ENCODE peak calls at places on chromosomes 5 and 9, in five cellular contexts. B is ovary, X is suprapubic skin, E is A549, Y is HepG2. U is an unnamed sample.

GRCh38 chr5:73213566-73213998 is 40.6 kb downstream of the TMEM174 start:
- DNase-seq in B (no peak), X (no peak), E (no peak), Y (no peak), U (no peak)

GRCh38 chr9:93098236-93098946 is 2.4 kb downstream of the CARD19 start:
- DNase-seq in B (peak), X (peak), E (peak), Y (peak), U (peak)

GRCh38 chr9:2727966-2728613 is 10.8 kb downstream of the KCNV2 start:
- DNase-seq in B (peak), X (no peak), E (no peak), Y (peak), U (no peak)

GRCh38 chr5:74766348-74766886 is 500 bp downstream of the GFM2 start:
- DNase-seq in B (no peak), X (no peak), E (peak), Y (peak), U (no peak)

GRCh38 chr9:96413312-96414221 is 4.6 kb downstream of the ZNF367 start:
- DNase-seq in B (no peak), X (no peak), E (no peak), Y (no peak), U (no peak)

GRCh38 chr5:1133510-1134255 is 21.8 kb upstream of the SLC12A7 start:
- DNase-seq in B (no peak), X (no peak), E (no peak), Y (no peak), U (no peak)

GRCh38 chr5:177362871-177363507 is 5.3 kb downstream of the RGS14 start:
- DNase-seq in B (peak), X (no peak), E (peak), Y (no peak), U (peak)

GRCh38 chr9:12847591-12847990 is 72.8 kb downstream of the LURAP1L start:
- DNase-seq in B (no peak), X (no peak), E (no peak), Y (no peak), U (no peak)

GRCh38 chr9:129777769-129778130 is 24.9 kb upstream of the PTGES start:
- DNase-seq in B (no peak), X (no peak), E (no peak), Y (no peak), U (no peak)

DNA sequence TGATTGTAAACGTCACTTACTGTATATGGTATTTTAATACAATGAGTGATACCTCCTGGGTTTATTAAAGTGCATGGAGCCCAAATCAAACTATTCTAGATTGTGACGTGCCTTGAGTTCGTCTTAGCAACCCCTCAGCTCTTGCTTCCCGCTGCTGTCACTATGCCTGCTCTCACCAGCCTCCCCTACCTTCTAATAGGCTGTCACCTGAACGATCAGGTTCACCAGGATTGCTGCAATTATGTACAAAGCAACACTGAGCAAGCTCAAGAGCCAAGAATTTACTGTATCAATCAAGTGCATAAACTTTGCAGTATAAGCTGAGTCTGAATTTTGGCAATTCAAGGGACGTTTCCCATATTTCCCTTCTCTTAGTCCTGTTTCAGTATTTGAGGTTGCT is 3.0 kb downstream of the LECT2 start:
- DNase-seq in B (no peak), X (no peak), E (no peak), Y (no peak), U (no peak)
- TF ChIP-seq EP300 in B (no peak), X (no peak), E (no peak), Y (no peak), U (no peak)

GRCh38 chr5:96825243-96825642 is 17.5 kb upstream of the ERAP1 start:
- DNase-seq in B (no peak), X (no peak), E (no peak), Y (no peak), U (no peak)
- TF ChIP-seq POLR2A in B (no peak), X (no peak), E (no peak), Y (no peak), U (no peak)

GRCh38 chr5:59180515-59180914 is 597.6 kb downstream of the RAB3C start:
- DNase-seq in B (no peak), X (no peak), E (no peak), Y (no peak), U (no peak)
- TF ChIP-seq EP300 in B (no peak), X (no peak), E (no peak), Y (no peak), U (no peak)

GRCh38 chr9:35517136-35517535 is 27.2 kb downstream of the RUSC2 start:
- DNase-seq in B (no peak), X (no peak), E (no peak), Y (peak), U (no peak)

GRCh38 chr9:35519697-35520403 is 29.9 kb downstream of the RUSC2 start:
- DNase-seq in B (no peak), X (no peak), E (no peak), Y (no peak), U (no peak)

GRCh38 chr9:35518981-35519679 is 29.2 kb downstream of the RUSC2 start:
- DNase-seq in B (no peak), X (no peak), E (no peak), Y (no peak), U (no peak)

GRCh38 chr9:35517552-35518211 is 27.8 kb downstream of the RUSC2 start:
- DNase-seq in B (no peak), X (no peak), E (no peak), Y (no peak), U (no peak)

DNA sequence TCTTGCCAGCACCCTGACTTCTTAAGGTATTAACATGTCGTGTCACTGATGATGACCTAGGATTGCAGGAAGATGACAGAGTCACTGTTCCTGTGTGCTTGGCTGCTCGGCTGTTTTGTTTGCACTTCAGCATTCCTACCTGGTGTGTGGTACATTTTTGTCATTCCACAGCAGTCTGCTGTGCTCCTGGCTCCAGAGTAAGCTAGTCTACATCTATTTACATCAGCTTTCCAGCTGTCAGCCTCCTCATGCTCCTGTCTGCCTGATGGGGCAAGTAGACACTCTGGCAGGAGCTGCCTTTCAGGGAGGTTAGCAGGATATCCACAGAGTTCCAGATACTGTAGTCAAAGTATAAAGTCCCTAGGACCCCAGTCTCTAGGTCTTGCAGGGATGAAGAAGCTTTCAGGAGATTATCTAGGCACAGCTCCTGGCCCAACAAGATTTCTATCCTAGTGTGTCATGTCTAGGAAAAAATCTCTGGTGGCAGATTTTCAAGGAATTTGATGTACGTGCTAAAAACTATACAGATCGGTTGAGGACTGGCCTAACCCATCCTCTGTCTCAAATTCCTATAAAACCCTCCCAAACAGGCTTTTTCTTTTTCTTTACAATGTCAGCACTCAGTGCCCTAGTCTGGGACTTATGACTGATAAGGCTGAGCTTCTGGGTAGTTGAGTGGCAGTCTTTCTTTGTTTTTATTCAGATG is 28.5 kb downstream of the RUSC2 start:
- DNase-seq in B (no peak), X (no peak), E (peak), Y (peak), U (peak)
- TF ChIP-seq POLR2A in B (no peak), X (no peak), E (no peak), Y (no peak), U (no peak)

DNA sequence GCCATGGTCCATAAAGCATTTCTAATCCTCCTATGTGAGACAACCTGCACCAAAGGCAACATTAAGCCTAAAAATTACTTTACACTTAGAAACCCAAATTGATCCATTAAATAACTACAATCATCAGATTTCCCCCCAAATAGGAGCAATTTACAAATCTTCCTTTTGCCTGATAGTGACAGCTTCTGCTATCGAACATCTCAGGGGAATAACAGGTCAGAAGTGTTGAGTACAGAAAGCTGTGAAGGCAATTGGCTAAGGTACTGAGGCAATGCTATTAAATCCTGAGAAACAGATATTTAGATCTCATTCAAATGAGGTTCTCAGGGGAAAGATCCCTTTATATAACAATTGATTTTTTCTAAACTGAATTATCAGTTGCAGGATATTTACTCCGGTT is 141.1 kb downstream of the PIK3R1 start:
- DNase-seq in B (no peak), X (no peak), E (no peak), Y (no peak), U (no peak)
- TF ChIP-seq EP300 in B (no peak), X (no peak), E (no peak), Y (no peak), U (no peak)

GRCh38 chr5:119070828-119071572 is at the start of gene DMXL1:
- DNase-seq in B (peak), X (peak), E (peak), Y (peak), U (peak)

GRCh38 chr5:119067338-119067737 is 3.5 kb upstream of the DMXL1 start:
- DNase-seq in B (no peak), X (no peak), E (no peak), Y (no peak), U (no peak)

GRCh38 chr5:119071573-119071874 is 637 bp downstream of the DMXL1 start:
- DNase-seq in B (no peak), X (no peak), E (no peak), Y (no peak), U (no peak)

GRCh38 chr5:119072496-119072895 is 1.6 kb downstream of the DMXL1 start:
- DNase-seq in B (no peak), X (no peak), E (no peak), Y (no peak), U (no peak)

DNA sequence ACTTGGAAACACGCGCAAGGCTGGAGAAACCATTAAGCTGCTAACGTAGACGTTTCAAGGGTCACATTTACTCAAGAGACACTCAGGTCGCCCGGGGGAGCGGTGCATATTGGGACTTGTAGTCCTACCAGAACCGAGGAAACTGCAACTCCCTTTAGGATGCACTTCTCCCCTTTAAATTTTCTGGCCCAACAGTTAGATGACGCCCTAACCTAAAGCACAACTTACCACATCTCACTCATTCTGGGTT is 384 bp upstream of the DMXL1 start:
- DNase-seq in B (no peak), X (peak), E (peak), Y (no peak), U (no peak)
- TF ChIP-seq POLR2A in B (no peak), X (no peak), E (peak), Y (peak), U (no peak)

U was measured in stomach.